ENCODE peak calls at places on chromosomes 3 and 15, in eight cellular contexts. D, C, N, Z, R, T, G and H are unnamed samples.

GRCh38 chr15:68335655-68336054 is 58.1 kb downstream of the FEM1B start:
- DNase-seq in D (peak; percentile 84), C (no peak), N (no peak), Z (no peak), R (no peak), T (no peak), G (no peak), H (no peak)

GRCh38 chr15:98649621-98649995 is 1.3 kb downstream of the IGF1R start:
- DNase-seq in D (no peak), C (peak; percentile 23), N (peak; percentile 53), Z (peak; percentile 83), R (no peak), T (no peak), G (no peak), H (peak; percentile 30)

GRCh38 chr3:96083610-96084009 is 730.8 kb upstream of the EPHA6 start:
- DNase-seq in D (no peak), C (no peak), N (no peak), Z (no peak), R (no peak), T (no peak), G (no peak), H (no peak)

GRCh38 chr3:190301591-190301990 is 20.7 kb downstream of the CLDN1 start:
- DNase-seq in D (no peak), C (peak; percentile 24), N (no peak), Z (no peak), R (no peak), T (no peak), G (no peak), H (no peak)

GRCh38 chr3:192444096-192444790 is 283.1 kb downstream of the FGF12 start:
- DNase-seq in D (peak; percentile 88), C (peak; percentile 78), N (peak; percentile 67), Z (peak; percentile 65), R (peak; percentile 36), T (peak; percentile 4), G (peak; percentile 24), H (peak; percentile 30)

GRCh38 chr3:120678331-120678845 is 3.7 kb downstream of the HGD start:
- DNase-seq in D (no peak), C (peak; percentile 95), N (peak; percentile 86), Z (no peak), R (no peak), T (peak; percentile 35), G (peak; percentile 96), H (no peak)

GRCh38 chr3:29644261-29644660 is 363.4 kb downstream of the RBMS3 start:
- DNase-seq in D (no peak), C (no peak), N (no peak), Z (no peak), R (no peak), T (no peak), G (no peak), H (no peak)

GRCh38 chr3:30655187-30655812 is 48.9 kb downstream of the TGFBR2 start:
- DNase-seq in D (no peak), C (peak; percentile 83), N (no peak), Z (no peak), R (no peak), T (peak; percentile 47), G (no peak), H (no peak)

GRCh38 chr3:172280406-172281051 is 167.7 kb downstream of the GHSR start:
- DNase-seq in D (no peak), C (peak; percentile 37), N (no peak), Z (no peak), R (no peak), T (no peak), G (no peak), H (no peak)

GRCh38 chr3:38454884-38455638 is 1.4 kb downstream of the ACVR2B start:
- DNase-seq in D (peak; percentile 83), C (peak; percentile 50), N (peak; percentile 87), Z (peak; percentile 84), R (no peak), T (no peak), G (peak; percentile 81), H (peak; percentile 46)
- TF ChIP-seq POLR2A in D (no peak), C (no peak), N (no peak), Z (no peak), R (peak; percentile 63), T (no peak), G (peak; percentile 46), H (no peak)

GRCh38 chr15:65937046-65937445 is 67.8 kb downstream of the RAB11A start:
- DNase-seq in D (no peak), C (no peak), N (no peak), Z (no peak), R (no peak), T (no peak), G (no peak), H (no peak)

GRCh38 chr15:65940618-65940909 is 71.3 kb downstream of the RAB11A start:
- DNase-seq in D (no peak), C (peak; percentile 25), N (no peak), Z (no peak), R (no peak), T (no peak), G (no peak), H (no peak)

GRCh38 chr15:65937476-65937875 is 68.2 kb downstream of the RAB11A start:
- DNase-seq in D (no peak), C (peak; percentile 11), N (peak; percentile 67), Z (no peak), R (no peak), T (no peak), G (no peak), H (no peak)

GRCh38 chr15:65942436-65942835 is 73.1 kb downstream of the RAB11A start:
- DNase-seq in D (no peak), C (no peak), N (no peak), Z (no peak), R (no peak), T (no peak), G (no peak), H (no peak)

DNA sequence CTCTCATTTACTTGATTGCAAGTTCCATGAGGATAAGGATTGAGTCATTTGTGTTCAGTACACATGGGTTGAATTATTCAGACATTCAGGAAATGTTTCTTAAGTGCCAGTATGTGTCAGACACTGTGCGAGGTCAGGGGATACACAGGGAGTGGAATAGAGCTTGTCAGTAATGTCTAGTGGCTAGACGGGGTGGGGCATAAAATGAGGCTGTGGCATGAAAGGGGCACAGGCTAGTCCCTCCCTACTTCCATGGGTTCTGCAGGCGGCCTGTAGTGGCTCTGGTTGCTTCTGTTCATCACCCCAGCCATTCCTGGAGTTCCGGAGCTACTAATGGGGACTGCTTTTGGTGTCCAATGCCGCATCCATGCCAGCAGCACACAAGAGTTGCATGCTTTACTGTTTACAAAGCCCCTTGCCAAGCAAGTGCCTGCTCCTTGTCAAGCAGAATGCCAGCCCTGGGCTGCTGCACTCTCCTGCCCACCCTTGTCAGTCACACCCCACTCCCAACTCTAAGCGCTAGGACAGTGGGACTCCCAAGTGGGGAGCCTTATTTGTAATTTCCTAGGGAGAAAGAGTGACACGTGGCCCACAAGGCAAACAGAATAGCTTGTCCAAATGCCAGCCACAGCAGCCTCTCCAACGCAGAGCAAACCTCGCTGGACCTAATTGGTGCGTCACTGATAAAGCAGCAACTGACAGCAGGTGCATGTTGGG is 70.8 kb downstream of the RAB11A start:
- DNase-seq in D (no peak), C (peak; percentile 76), N (peak; percentile 52), Z (no peak), R (no peak), T (no peak), G (no peak), H (no peak)
- TF ChIP-seq POLR2AphosphoS5 in D (no peak), C (peak; percentile 52), N (peak; percentile 21), Z (no peak), R (no peak), T (no peak), G (no peak), H (no peak)

GRCh38 chr15:100945006-100945405 is 25.8 kb downstream of the LRRK1 start:
- DNase-seq in D (no peak), C (no peak), N (no peak), Z (no peak), R (no peak), T (no peak), G (no peak), H (no peak)

GRCh38 chr15:100944237-100944875 is 25.2 kb downstream of the LRRK1 start:
- DNase-seq in D (no peak), C (peak; percentile 43), N (no peak), Z (no peak), R (no peak), T (no peak), G (no peak), H (no peak)

GRCh38 chr15:100942656-100943055 is 23.5 kb downstream of the LRRK1 start:
- DNase-seq in D (no peak), C (no peak), N (no peak), Z (no peak), R (no peak), T (no peak), G (no peak), H (no peak)

GRCh38 chr15:100941536-100941935 is 22.4 kb downstream of the LRRK1 start:
- DNase-seq in D (no peak), C (no peak), N (no peak), Z (no peak), R (no peak), T (no peak), G (no peak), H (no peak)

GRCh38 chr15:100943074-100943473 is 23.9 kb downstream of the LRRK1 start:
- DNase-seq in D (no peak), C (no peak), N (no peak), Z (no peak), R (no peak), T (no peak), G (no peak), H (no peak)
- TF ChIP-seq POLR2A in D (no peak), C (no peak), N (no peak), Z (no peak), R (no peak), T (no peak), G (no peak), H (no peak)

GRCh38 chr3:144015133-144015532 is 43.5 kb downstream of the DIPK2A start:
- DNase-seq in D (no peak), C (no peak), N (no peak), Z (no peak), R (no peak), T (no peak), G (no peak), H (no peak)
- TF ChIP-seq POLR2AphosphoS5 in D (no peak), C (no peak), N (no peak), Z (no peak), R (no peak), T (no peak), G (no peak), H (no peak)